ENCODE peak calls at places on chromosome 18, in seven cellular contexts. F is SK-N-DZ, J is foreskin fibroblast, N is cardiac muscle cell, K is astrocyte of the spinal cord, S is PC-9, E is iPS-NIHi11. D is an unnamed sample.
A peak's percentile ranks its signal among the peaks of the same experiment; 100 is the strongest.

GRCh38 chr18:8448091-8448490 is 161.1 kb upstream of the RAB12 start:
- DNase-seq in S (no peak), F (no peak), K (no peak), J (no peak), N (no peak), E (no peak), D (no peak)

GRCh38 chr18:10230072-10230471 is 224.4 kb upstream of the APCDD1 start:
- DNase-seq in E (peak; percentile 18), K (peak; percentile 78), F (no peak), N (peak; percentile 89), J (peak; percentile 97), S (no peak), D (no peak)

GRCh38 chr18:11033503-11033902 is 115.9 kb downstream of the PIEZO2 start:
- DNase-seq in F (no peak), N (no peak), K (no peak), E (no peak), S (no peak), J (no peak), D (no peak)

GRCh38 chr18:27665264-27665799 is 480.2 kb upstream of the CHST9 start:
- DNase-seq in J (no peak), S (no peak), K (peak; percentile 12), F (no peak), N (no peak), E (peak; percentile 23), D (no peak)

GRCh38 chr18:54558609-54559585 is 32.1 kb upstream of the DYNAP start:
- DNase-seq in J (no peak), S (no peak), K (peak; percentile 13), N (peak; percentile 40), F (no peak), E (peak; percentile 52), D (peak; percentile 57)

GRCh38 chr18:77061946-77062517 is 70.6 kb downstream of the MBP start:
- DNase-seq in S (no peak), N (no peak), J (no peak), K (peak; percentile 88), F (no peak), E (peak; percentile 51), D (no peak)

GRCh38 chr18:21960189-21960588 is 209.2 kb upstream of the GATA6 start:
- DNase-seq in F (no peak), J (no peak), S (no peak), K (no peak), E (no peak), N (peak; percentile 62), D (no peak)

GRCh38 chr18:61896767-61897166 is 4.0 kb upstream of the RNF152 start:
- DNase-seq in K (peak; percentile 66), N (peak; percentile 64), F (peak; percentile 85), J (peak; percentile 67), E (no peak), S (no peak), D (no peak)

GRCh38 chr18:62556397-62556796 is 33.6 kb downstream of the ZCCHC2 start:
- DNase-seq in J (no peak), F (no peak), S (no peak), E (no peak), K (no peak), N (no peak), D (no peak)

GRCh38 chr18:11909597-11910026 is 1.5 kb upstream of the MPPE1 start:
- DNase-seq in J (peak; percentile 7), E (no peak), S (no peak), K (peak; percentile 24), N (peak; percentile 49), F (no peak), D (no peak)

GRCh38 chr18:9738266-9738969 is 30.3 kb downstream of the RAB31 start:
- DNase-seq in N (no peak), J (no peak), S (no peak), K (no peak), E (no peak), F (no peak), D (no peak)

D was measured in D341Med.